ENCODE peak calls at places on chromosomes 12 and 14, in five cellular contexts. B is uterus; S is CD4-positive, alpha-beta memory T cell; K is iPS DF 6.9; D is GM12864. C is an unnamed sample.
A peak's percentile ranks its signal among the peaks of the same experiment; 100 is the strongest.

GRCh38 chr12:59027199-59027598 is 106.9 kb upstream of the LRIG3 start:
- DNase-seq in K (no peak), S (no peak), D (no peak), B (no peak), C (no peak)

GRCh38 chr12:49796155-49796554 is 32.1 kb downstream of the NCKAP5L start:
- DNase-seq in K (no peak), D (no peak), S (no peak), B (no peak), C (no peak)

GRCh38 chr12:107759410-107759809 is 1.5 kb downstream of the PRDM4 start:
- DNase-seq in D (no peak), B (no peak), S (no peak), K (no peak), C (peak; percentile 82)

GRCh38 chr12:57118711-57119271 is 7.6 kb upstream of the STAT6 start:
- DNase-seq in B (no peak), D (no peak), K (no peak), S (no peak), C (no peak)

GRCh38 chr12:31590730-31591307 is at the start of gene DENND5B:
- DNase-seq in D (no peak), B (peak; percentile 81), S (peak; percentile 5), K (no peak), C (peak; percentile 44)

GRCh38 chr12:124565071-124565491 is 2.3 kb downstream of the NCOR2 start:
- DNase-seq in B (no peak), D (no peak), K (no peak), S (no peak), C (no peak)

GRCh38 chr14:65791551-65791981 is 379.0 kb downstream of the FUT8 start:
- DNase-seq in D (no peak), B (no peak), K (no peak), S (peak; percentile 45), C (peak; percentile 85)

GRCh38 chr12:4824415-4824814 is 85.3 kb upstream of the KCNA1 start:
- DNase-seq in K (no peak), B (no peak), S (no peak), D (no peak), C (peak; percentile 53)

GRCh38 chr14:29796853-29797252 is 130.8 kb downstream of the PRKD1 start:
- DNase-seq in B (no peak), S (no peak), D (no peak), K (no peak), C (no peak)

GRCh38 chr14:32354716-32355115 is 25.6 kb downstream of the AKAP6 start:
- DNase-seq in B (no peak), D (no peak), S (no peak), K (no peak), C (no peak)

GRCh38 chr14:58862421-58862820 is 224.7 kb downstream of the DACT1 start:
- DNase-seq in D (no peak), B (no peak), S (no peak), K (no peak), C (no peak)

DNA sequence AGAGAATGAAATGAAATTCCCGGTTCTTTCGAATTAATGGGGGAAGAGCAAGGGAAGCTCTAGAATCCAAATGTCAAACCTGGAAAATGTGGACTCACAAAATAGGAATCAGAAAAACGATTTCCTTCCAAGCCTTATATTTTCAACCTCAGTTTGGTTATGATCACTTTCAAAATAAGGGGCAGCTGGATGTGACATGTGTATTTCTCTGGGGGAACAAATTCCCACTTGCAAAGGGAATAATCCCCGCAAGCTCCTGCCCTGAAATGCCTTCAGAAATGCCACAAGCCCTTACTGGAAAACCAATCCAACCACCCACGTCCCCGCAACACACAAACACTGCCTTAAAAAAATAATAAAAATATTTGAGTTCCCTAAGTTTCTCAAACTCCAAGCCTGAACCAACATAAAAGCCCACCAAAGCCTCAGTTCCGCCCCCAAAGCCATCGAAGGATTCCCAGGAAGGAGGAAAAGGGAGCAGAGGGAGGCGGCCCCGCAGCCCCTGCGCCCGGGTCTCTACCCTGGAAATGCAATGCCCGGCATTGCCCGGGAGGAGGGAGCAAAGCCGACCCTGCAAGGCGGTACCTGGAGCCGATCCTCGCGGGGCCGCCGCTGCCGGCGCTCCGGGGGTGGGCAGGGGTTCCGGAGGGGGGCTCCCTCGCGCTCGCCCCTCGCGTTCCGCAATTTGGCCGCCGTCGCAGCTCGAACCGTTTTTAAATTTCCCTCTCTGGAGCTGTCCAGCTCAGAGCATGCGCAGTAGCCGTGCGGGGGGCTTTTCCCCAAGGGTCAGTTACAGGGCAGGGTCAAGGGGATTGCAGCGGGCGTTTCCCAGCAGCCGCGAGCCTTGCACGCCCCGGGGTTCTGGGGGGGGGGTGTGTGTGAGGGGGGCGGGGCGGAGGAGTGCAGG is at the start of gene FOXN4:
- DNase-seq in D (no peak), K (no peak), S (no peak), B (no peak), C (no peak)
- H3K4me3 ChIP-seq in D (no peak within 1 kb of the TSS), K (peak within 1 kb of the TSS; percentile 52), S (no peak within 1 kb of the TSS), B (peak within 1 kb of the TSS; percentile 32), C (no peak within 1 kb of the TSS)

GRCh38 chr12:64779349-64779974 is 20.3 kb upstream of the GNS start:
- DNase-seq in D (no peak), S (no peak), B (no peak), K (no peak), C (no peak)

GRCh38 chr12:64781374-64782029 is 22.3 kb upstream of the GNS start:
- DNase-seq in S (no peak), B (no peak), K (no peak), D (no peak), C (no peak)

GRCh38 chr12:64780531-64781373 is 21.5 kb upstream of the GNS start:
- DNase-seq in B (peak; percentile 27), D (no peak), K (no peak), S (no peak), C (no peak)

GRCh38 chr12:64780220-64780530 is 21.0 kb upstream of the GNS start:
- DNase-seq in S (no peak), B (no peak), D (no peak), K (no peak), C (no peak)

DNA sequence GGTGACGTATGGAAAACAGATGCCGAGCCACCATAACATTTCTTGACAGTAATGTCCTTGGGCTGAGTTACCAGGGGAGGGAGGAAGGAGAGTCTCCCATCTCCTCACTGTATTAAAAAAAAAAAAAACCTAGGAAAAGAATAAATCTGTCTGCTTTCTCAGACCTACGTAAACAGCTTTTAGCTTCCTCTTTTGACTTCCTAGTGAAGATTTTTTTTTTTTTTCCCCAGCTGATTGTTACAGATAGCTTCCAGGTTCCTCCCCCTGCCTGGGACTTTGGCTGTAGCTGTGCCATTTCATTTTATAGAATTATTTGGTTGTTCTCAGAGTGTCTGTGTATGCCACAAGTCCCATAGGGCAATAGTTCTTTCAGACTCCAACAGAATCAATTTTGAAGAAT is 23.0 kb upstream of the GNS start:
- DNase-seq in B (no peak), S (no peak), D (no peak), K (no peak), C (no peak)
- H3K4me3 ChIP-seq in B (no peak overlapping the region), S (no peak overlapping the region), D (no peak overlapping the region), K (no peak overlapping the region), C (no peak overlapping the region)

GRCh38 chr14:89681086-89682018 is 264.3 kb upstream of the FOXN3 start:
- DNase-seq in K (no peak), B (no peak), D (peak; percentile 78), S (no peak), C (no peak)
- H3K4me3 ChIP-seq in K (no peak overlapping the region), B (no peak overlapping the region), D (peak overlapping the region; percentile 26), S (peak overlapping the region; percentile 24), C (no peak overlapping the region)

GRCh38 chr14:99072956-99073355 is 199.0 kb downstream of the BCL11B start:
- DNase-seq in K (no peak), S (no peak), B (no peak), D (no peak), C (no peak)

GRCh38 chr14:99073401-99073800 is 198.6 kb downstream of the BCL11B start:
- DNase-seq in S (no peak), D (no peak), K (no peak), B (no peak), C (no peak)

GRCh38 chr14:99075771-99076370 is 196.1 kb downstream of the BCL11B start:
- DNase-seq in K (no peak), D (no peak), B (no peak), S (no peak), C (no peak)

GRCh38 chr14:99077076-99077843 is 194.7 kb downstream of the BCL11B start:
- DNase-seq in D (no peak), B (no peak), K (no peak), S (no peak), C (no peak)

DNA sequence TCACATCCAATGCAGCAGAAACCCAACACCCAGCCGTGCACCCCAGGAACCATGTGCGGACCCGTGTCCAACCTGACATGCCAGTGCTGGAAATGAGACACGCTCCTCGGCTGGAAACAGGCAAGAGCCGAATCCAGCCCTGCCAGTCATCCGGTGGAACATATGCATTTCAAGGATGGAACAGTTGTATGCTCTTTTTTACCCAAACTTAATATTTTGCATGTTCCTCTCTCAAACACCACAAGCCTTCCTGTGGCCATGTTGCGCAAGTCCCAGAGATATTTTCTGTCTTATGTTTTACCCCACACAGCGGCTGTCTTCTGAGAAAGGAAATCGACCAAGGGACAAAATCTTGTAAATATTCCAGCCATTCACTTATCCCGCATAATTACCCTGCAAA is 196.9 kb downstream of the BCL11B start:
- DNase-seq in K (no peak), S (no peak), B (no peak), D (no peak), C (no peak)
- H3K4me3 ChIP-seq in K (no peak overlapping the region), S (no peak overlapping the region), B (no peak overlapping the region), D (no peak overlapping the region), C (no peak overlapping the region)

GRCh38 chr14:76762617-76763361 is 1.5 kb downstream of the VASH1 start:
- DNase-seq in B (no peak), D (no peak), K (no peak), S (no peak), C (no peak)
- H3K4me3 ChIP-seq in B (peak overlapping the region; percentile 75), D (no peak overlapping the region), K (no peak overlapping the region), S (no peak overlapping the region), C (peak overlapping the region; percentile 69)

GRCh38 chr12:70248916-70249315 is 5.7 kb downstream of the CNOT2 start:
- DNase-seq in B (no peak), D (no peak), K (no peak), S (no peak), C (no peak)

GRCh38 chr12:70245458-70245857 is 2.2 kb downstream of the CNOT2 start:
- DNase-seq in D (no peak), K (no peak), S (no peak), B (no peak), C (no peak)

GRCh38 chr12:70243510-70244331 is 488 bp downstream of the CNOT2 start:
- DNase-seq in K (no peak), S (peak; percentile 79), D (peak; percentile 26), B (peak; percentile 17), C (peak; percentile 54)

GRCh38 chr12:70247653-70248199 is 4.5 kb downstream of the CNOT2 start:
- DNase-seq in D (no peak), K (no peak), S (no peak), B (no peak), C (no peak)

DNA sequence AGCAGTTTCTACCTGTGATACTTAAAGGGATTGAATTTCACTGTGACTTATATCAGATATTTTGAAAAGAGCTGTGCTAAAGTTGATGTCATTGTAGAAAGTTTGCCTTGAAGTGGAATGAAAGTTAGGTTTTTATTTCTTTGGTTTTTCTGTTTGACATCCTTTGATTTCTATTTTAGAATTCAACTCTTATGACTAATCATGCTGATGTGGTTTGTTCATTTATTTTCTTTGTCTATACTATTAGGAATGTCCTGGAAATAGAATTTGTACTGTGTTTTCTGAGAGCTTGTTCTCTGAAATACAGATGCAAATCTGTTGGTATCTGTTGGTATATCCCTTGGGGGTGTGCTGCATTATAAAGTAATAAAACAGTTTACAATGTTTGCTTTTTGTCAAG is 3.3 kb downstream of the CNOT2 start:
- DNase-seq in S (no peak), B (no peak), K (no peak), D (no peak), C (no peak)
- H3K4me3 ChIP-seq in S (no peak overlapping the region), B (no peak overlapping the region), K (no peak overlapping the region), D (no peak overlapping the region), C (no peak overlapping the region)